ENCODE peak calls at places on chromosomes 7 and 10, in six cellular contexts. R is small intestine, V is sigmoid colon, A is right cardiac atrium, K is colonic mucosa, S is mesendoderm. C is an unnamed sample. For H3K4me1, the result is how much of the 10 kb centered on the place peaks cover.

GRCh38 chr10:128017825-128018224 is 108.4 kb downstream of the MKI67 start:
- DNase-seq in R (no peak), V (peak), A (no peak), K (no peak), S (no peak), C (no peak)

GRCh38 chr10:112389147-112389822 is 15.4 kb downstream of the ACSL5 start:
- DNase-seq in R (no peak), V (no peak), A (no peak), K (peak), S (peak), C (peak)

GRCh38 chr7:36600869-36601530 is 123.3 kb downstream of the AOAH start:
- DNase-seq in R (no peak), V (no peak), A (no peak), K (no peak), S (no peak), C (no peak)

GRCh38 chr7:53315986-53316385 is 280.6 kb downstream of the POM121L12 start:
- DNase-seq in R (no peak), V (peak), A (peak), K (no peak), S (peak), C (no peak)

GRCh38 chr7:100568936-100569844 is 4.5 kb downstream of the SAP25 start:
- DNase-seq in R (peak), V (peak), A (peak), K (peak), S (peak), C (peak)

GRCh38 chr10:89471110-89471814 is 56.9 kb downstream of the IFIT5 start:
- DNase-seq in R (no peak), V (no peak), A (no peak), K (no peak), S (no peak), C (no peak)

GRCh38 chr10:117126034-117126433 is 12.0 kb downstream of the VAX1 start:
- DNase-seq in R (no peak), V (no peak), A (no peak), K (no peak), S (no peak), C (peak)

GRCh38 chr10:132453470-132453861 is 56.5 kb downstream of the PWWP2B start:
- DNase-seq in R (no peak), V (no peak), A (peak), K (no peak), S (no peak), C (no peak)

GRCh38 chr7:98165827-98166667 is 45.2 kb upstream of the BHLHA15 start:
- DNase-seq in R (peak), V (no peak), A (peak), K (peak), S (peak), C (peak)

GRCh38 chr10:132036153-132036886 is 29.4 kb upstream of the JAKMIP3 start:
- DNase-seq in R (no peak), V (no peak), A (peak), K (no peak), S (peak), C (peak)

GRCh38 chr10:3538291-3538849 is 246.6 kb downstream of the KLF6 start:
- DNase-seq in R (no peak), V (no peak), A (no peak), K (no peak), S (peak), C (no peak)

GRCh38 chr7:148044173-148044572 is 546.4 kb upstream of the C7orf33 start:
- DNase-seq in R (no peak), V (no peak), A (no peak), K (no peak), S (no peak), C (no peak)

GRCh38 chr7:33258561-33258960 is 129.2 kb downstream of the BBS9 start:
- DNase-seq in R (no peak), V (no peak), A (no peak), K (no peak), S (no peak), C (no peak)

GRCh38 chr10:22152403-22152802 is 65.4 kb downstream of the EBLN1 start:
- DNase-seq in R (no peak), V (no peak), A (no peak), K (no peak), S (no peak), C (no peak)

GRCh38 chr10:22646291-22646926 is 68.0 kb downstream of the PIP4K2A start:
- DNase-seq in R (peak), V (no peak), A (no peak), K (no peak), S (peak), C (no peak)

GRCh38 chr7:149742075-149742701 is 31.2 kb downstream of the ZNF467 start:
- DNase-seq in R (peak), V (peak), A (peak), K (peak), S (peak), C (peak)
- H3K4me3 ChIP-seq in R (peak), V (peak), A (peak), K (peak), S (no peak), C (peak)

GRCh38 chr10:30433779-30434272 is at the start of gene MAP3K8:
- DNase-seq in R (peak), V (peak), A (peak), K (peak), S (peak), C (peak)
- H3K4me1 ChIP-seq in R (under half), V (under half), A (under half), K (under half), S (under half), C (under half)

DNA sequence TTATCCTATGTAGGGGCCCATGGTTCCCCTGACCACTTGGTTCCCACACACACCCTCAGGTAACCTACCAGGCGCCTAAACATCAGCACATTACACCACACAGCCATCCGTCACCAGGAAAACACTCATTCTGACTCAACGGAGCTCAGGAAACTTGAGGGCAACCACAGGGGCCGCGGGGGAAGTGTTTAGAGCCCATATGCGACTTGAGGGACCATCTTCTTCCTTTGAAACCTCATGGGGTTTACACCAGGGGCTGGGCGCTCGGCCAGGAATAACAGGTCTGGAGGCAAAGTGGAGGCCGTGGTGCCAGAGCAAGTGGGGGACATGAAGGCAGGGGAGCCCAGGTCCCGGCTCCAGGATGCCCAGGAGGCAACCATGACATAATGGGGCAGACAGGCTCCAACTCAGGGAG is 1.5 kb downstream of the STX1A start:
- DNase-seq in R (peak), V (no peak), A (peak), K (no peak), S (no peak), C (no peak)
- H3K4me3 ChIP-seq in R (no peak), V (peak), A (no peak), K (no peak), S (no peak), C (no peak)

GRCh38 chr7:1058821-1059199 is 14.5 kb downstream of the GPR146 start:
- DNase-seq in R (no peak), V (no peak), A (peak), K (no peak), S (no peak), C (no peak)
- H3K4me1 ChIP-seq in R (under half), V (under half), A (under half), K (under half), S (under half), C (under half)

DNA sequence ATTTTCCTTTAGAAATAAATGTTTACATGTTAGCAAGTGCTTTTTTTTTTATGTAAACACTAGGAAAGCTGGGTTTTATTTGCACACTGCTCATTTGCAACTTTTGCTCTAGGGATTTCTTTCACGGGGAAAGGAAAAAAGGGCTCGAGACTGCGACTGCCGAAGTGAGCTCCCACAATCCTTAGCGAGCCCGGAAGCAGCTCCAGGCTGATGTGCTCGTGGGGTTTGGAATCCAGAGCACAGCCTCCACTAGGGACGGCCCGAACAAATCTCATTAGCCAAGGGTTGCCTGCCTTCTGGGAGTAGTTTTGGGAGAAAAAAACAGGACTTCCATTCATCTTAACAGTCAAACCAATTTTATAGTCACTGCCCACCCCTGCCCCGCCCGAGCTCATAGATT is 107.9 kb upstream of the YAE1 start:
- DNase-seq in R (peak), V (no peak), A (peak), K (peak), S (no peak), C (no peak)
- H3K4me3 ChIP-seq in R (no peak), V (peak), A (peak), K (peak), S (no peak), C (no peak)

GRCh38 chr10:126205482-126206210 is 182.6 kb downstream of the ADAM12 start:
- DNase-seq in R (no peak), V (no peak), A (no peak), K (no peak), S (no peak), C (no peak)
- H3K4me1 ChIP-seq in R (under half), V (under half), A (under half), K (under half), S (under half), C (under half)

GRCh38 chr7:116512524-116513188 is 12.2 kb upstream of the CAV1 start:
- DNase-seq in R (no peak), V (no peak), A (no peak), K (no peak), S (no peak), C (no peak)
- H3K4me3 ChIP-seq in R (no peak), V (peak), A (peak), K (no peak), S (no peak), C (no peak)

GRCh38 chr7:43871064-43871463 is 1.7 kb upstream of the MRPS24 start:
- DNase-seq in R (no peak), V (no peak), A (no peak), K (no peak), S (no peak), C (no peak)
- H3K4me1 ChIP-seq in R (under half), V (under half), A (under half), K (under half), S (under half), C (under half)

GRCh38 chr7:23472974-23473847 is 2.9 kb upstream of the IGF2BP3 start:
- DNase-seq in R (peak), V (no peak), A (no peak), K (peak), S (no peak), C (peak)
- H3K4me3 ChIP-seq in R (peak), V (no peak), A (no peak), K (peak), S (peak), C (peak)

C was measured in endodermal cell.